ENCODE peak calls at places on chromosome 5, in five cellular contexts. K is HepG2, S is GM12878, H is K562, D is H1. A is an unnamed sample.

GRCh38 chr5:565782-566445 is 41.7 kb upstream of the SLC9A3 start:
- DNase-seq in S (no peak), D (peak), H (no peak), K (no peak), A (no peak)

GRCh38 chr5:151155777-151156731 is 1.5 kb downstream of the ANXA6 start:
- DNase-seq in S (no peak), K (peak), D (no peak), H (no peak), A (no peak)

GRCh38 chr5:101950050-101950449 is 346.0 kb downstream of the SLCO4C1 start:
- DNase-seq in D (no peak), H (no peak), K (no peak), S (no peak), A (no peak)

GRCh38 chr5:21711854-21712752 is 1141.0 kb downstream of the CDH12 start:
- DNase-seq in S (no peak), K (no peak), H (no peak), D (no peak), A (no peak)

GRCh38 chr5:143341807-143342570 is 61.5 kb downstream of the NR3C1 start:
- DNase-seq in S (no peak), K (no peak), D (no peak), H (no peak), A (peak)

GRCh38 chr5:43227655-43228054 is 35.6 kb downstream of the NIM1K start:
- DNase-seq in S (no peak), H (peak), K (peak), D (no peak), A (peak)

GRCh38 chr5:154095819-154096380 is 57.1 kb downstream of the MFAP3 start:
- DNase-seq in S (no peak), K (no peak), H (no peak), D (no peak), A (no peak)

GRCh38 chr5:10734050-10734709 is 26.9 kb downstream of the DAP start:
- DNase-seq in D (no peak), S (no peak), H (peak), K (no peak), A (no peak)

GRCh38 chr5:82560966-82561365 is 282.8 kb upstream of the RPS23 start:
- DNase-seq in H (no peak), K (no peak), D (no peak), S (no peak), A (no peak)

GRCh38 chr5:102801375-102801774 is 46.3 kb downstream of the PAM start:
- DNase-seq in S (no peak), H (no peak), K (no peak), D (no peak), A (no peak)

GRCh38 chr5:143135832-143136551 is 267.5 kb downstream of the NR3C1 start:
- DNase-seq in H (no peak), K (peak), S (no peak), D (no peak), A (no peak)

DNA sequence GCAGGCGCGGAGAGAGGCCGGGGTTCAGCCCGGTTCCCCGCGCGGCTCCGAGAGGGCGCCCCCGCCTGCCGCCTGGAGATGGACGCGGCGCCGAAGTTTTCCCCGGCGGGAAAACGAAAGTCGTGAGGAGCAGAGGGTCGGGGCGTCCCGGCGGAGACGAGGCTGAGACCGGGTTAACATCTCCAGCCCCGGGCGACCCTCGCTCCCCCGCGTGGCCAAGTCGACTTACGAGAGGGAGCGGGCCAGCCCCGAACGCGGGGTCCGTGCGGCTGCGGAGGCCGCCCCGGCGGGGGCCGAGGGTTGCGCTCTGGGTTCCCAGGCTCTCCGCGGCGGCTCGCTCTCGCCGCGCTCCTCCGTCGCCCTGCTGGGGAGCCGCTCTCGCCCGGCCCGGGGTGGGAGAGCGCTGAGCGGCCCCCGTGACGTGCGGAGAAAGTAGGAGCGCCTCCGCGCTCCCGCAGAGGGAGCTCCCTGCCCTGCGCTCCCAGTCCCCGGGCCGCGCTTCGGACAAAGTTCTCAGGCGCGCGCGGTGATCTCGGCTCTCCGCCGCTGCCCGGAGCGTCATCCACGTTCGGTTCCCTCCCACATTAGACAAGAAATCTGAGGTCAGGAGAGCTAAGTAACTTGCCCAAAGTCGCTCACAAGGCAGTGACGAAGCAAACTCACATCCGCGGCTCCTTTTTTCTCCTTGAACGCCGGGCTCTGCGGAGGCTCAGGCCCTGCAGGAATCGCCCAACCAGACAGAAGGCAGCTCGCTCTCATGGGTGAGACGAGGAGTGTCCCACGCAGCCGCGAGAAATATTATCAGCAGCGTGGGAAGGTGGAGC is 1.1 kb upstream of the GCNT4 start:
- DNase-seq in D (no peak), K (peak), S (no peak), H (no peak), A (no peak)
- H3K4me3 ChIP-seq in D (peak), K (peak), S (peak), H (peak), A (peak)

GRCh38 chr5:171313481-171314206 is 4.6 kb downstream of the TLX3 start:
- DNase-seq in H (no peak), D (no peak), S (no peak), K (no peak), A (no peak)
- TF ChIP-seq EZH2 in H (no peak), D (peak), S (no peak), K (no peak), A (no peak)

GRCh38 chr5:177309351-177310191 is 2.1 kb downstream of the MXD3 start:
- DNase-seq in D (peak), S (no peak), K (peak), H (peak), A (peak)
- TF ChIP-seq CEBPB in D (no peak), S (no peak), K (no peak), H (no peak), A (no peak)

GRCh38 chr5:177494356-177495195 is 2.8 kb downstream of the PDLIM7 start:
- DNase-seq in S (no peak), H (peak), D (peak), K (peak), A (peak)

GRCh38 chr5:177493795-177494355 is 3.5 kb downstream of the PDLIM7 start:
- DNase-seq in H (no peak), D (no peak), K (no peak), S (no peak), A (no peak)

GRCh38 chr5:177497011-177497296 is 450 bp downstream of the PDLIM7 start:
- DNase-seq in K (no peak), D (no peak), H (no peak), S (no peak), A (no peak)

GRCh38 chr5:177496111-177497010 is 1.0 kb downstream of the PDLIM7 start:
- DNase-seq in H (peak), S (no peak), K (peak), D (no peak), A (peak)

DNA sequence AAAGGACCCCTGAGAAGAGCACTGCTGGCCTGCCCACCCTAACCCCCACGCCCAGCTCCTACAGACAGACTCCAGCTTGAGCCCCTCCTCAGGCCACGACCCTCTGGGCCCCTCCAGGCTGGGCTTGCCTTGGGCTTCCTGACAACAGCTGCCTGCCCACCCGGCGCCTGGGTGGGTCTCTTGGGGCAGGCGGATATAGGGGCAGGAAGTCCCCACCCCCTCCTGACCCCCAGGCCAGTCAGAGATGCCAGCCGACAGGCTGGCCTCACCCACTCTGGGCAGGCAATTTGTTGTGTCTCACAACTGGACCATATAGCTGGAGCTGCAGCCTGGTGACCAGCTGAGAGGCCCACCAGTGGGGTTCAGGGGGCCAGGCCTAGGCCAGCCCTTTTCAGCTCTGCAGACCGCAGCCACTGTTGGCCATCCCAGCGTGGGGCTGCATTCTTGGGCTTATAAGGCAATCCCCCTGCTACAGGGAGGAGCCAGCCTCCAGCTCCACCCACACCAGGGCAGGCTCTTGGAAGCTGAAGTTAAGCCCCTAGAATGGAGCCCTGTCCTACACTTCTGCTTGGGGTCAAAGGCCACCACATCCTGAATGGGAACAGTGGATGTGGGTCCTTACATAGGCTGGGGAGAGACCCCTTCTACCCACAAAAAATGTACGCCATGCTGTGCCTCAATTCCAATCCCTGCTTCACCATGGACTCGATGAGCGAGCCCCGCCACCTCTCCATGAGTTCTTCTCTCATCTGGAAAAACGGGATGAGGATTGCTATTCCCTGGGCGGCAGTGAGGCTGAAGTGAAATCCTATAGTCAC is 2.0 kb downstream of the PDLIM7 start:
- DNase-seq in D (peak), K (peak), S (no peak), H (no peak), A (no peak)
- H3K4me3 ChIP-seq in D (peak), K (peak), S (no peak), H (peak), A (peak)

GRCh38 chr5:1673042-1673674 is 126.5 kb downstream of the MRPL36 start:
- DNase-seq in S (no peak), D (no peak), K (no peak), H (peak), A (no peak)
- TF ChIP-seq EZH2 in S (no peak), D (no peak), K (no peak), H (no peak), A (no peak)

GRCh38 chr5:96687080-96687479 is 24.9 kb downstream of the CAST start:
- DNase-seq in S (no peak), D (no peak), K (no peak), H (no peak), A (no peak)

GRCh38 chr5:96691503-96692303 is 29.5 kb downstream of the CAST start:
- DNase-seq in S (no peak), D (no peak), H (no peak), K (peak), A (no peak)

GRCh38 chr5:96690906-96691305 is 28.7 kb downstream of the CAST start:
- DNase-seq in H (no peak), D (no peak), K (no peak), S (no peak), A (no peak)

GRCh38 chr5:96683810-96684209 is 21.6 kb downstream of the CAST start:
- DNase-seq in H (no peak), D (no peak), S (no peak), K (no peak), A (no peak)

DNA sequence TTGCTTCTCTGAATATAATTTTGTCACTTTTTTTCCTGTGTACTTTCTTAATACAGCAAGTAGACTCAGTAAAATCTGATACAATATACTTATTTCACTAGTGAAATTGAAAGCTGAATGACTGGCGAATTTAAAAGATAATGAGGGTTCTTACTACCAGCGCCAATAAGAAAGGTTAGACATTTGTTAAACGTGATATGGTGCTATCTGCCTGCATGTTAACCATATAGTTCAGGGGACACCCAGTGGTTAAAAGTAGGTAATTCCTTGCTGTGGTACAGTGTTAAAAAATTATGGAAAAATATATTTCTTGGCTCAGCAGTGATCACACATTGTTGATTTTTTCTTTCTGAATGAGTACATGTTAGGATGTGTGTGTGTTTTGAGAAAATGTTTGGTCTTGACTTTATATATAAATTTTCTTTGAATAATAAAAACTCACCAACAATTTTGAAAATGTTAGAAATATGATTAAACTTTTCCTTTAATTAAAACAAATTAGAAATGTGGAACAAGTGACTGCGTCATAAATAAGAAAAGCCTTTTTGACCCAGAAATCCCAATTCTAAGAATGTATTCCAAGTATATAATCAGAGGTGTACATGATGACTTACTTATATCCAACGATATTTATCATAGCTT is 25.8 kb downstream of the CAST start:
- DNase-seq in K (peak), S (no peak), H (peak), D (no peak), A (peak)
- TF ChIP-seq CEBPB in K (no peak), S (no peak), H (no peak), D (no peak), A (no peak)

DNA sequence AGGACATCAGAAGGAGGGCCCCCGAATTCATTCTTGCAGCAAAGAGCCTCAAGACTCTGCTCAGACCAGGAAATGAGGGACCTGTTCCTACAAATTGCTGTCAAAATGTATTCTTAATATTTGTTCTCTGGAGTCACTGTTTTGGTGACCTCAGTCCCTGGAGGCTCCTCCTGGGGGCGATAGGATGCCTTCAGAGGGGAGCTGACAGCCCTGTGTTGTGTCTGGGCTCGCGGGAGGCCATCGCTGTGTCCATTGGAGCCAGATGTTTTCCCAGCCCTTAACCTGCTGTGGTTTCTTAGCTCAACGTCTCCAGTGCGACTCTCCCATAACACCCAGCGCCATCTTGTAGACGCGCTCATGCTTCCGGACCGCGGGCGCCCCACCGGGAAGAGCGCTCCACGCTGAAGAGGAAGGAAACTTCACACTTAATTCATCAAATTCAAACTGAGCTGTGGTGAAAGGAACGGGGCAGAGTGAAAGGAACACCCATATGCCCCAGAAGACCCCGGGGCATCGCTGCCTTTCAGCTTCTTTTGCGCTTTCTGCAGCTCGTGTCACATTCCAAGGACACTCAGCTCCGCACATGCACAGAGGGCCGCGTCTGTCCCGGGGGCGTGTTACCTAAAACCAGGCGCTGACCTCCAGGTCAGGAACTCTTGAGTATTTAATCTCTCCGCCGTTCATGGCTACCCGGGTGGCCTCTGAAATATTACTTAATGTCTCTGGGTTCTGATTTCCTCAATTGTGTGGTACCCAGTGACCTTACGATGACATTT is 112.3 kb upstream of the GDNF start:
- DNase-seq in S (no peak), H (no peak), K (no peak), D (no peak), A (no peak)
- H3K4me3 ChIP-seq in S (no peak), H (no peak), K (no peak), D (no peak), A (no peak)